ENCODE peak calls at places on chromosomes 6 and 20, in seven cellular contexts. Q is neural progenitor cell, T is MM.1S, H is GM23338, A is GM23248, Z is HCT116, S is PC-3. W is an unnamed sample.
A peak's percentile ranks its signal among the peaks of the same experiment; 100 is the strongest.

GRCh38 chr20:41786158-41786557 is 168.0 kb upstream of the CHD6 start:
- DNase-seq in Q (no peak), T (peak; percentile 39), H (no peak), A (peak; percentile 34), Z (no peak), S (peak; percentile 63), W (no peak)

GRCh38 chr6:16697437-16698162 is 63.7 kb downstream of the ATXN1 start:
- DNase-seq in Q (no peak), T (no peak), H (no peak), A (no peak), Z (no peak), S (no peak), W (no peak)

GRCh38 chr6:56143796-56144195 is 103.6 kb downstream of the COL21A1 start:
- DNase-seq in Q (no peak), T (no peak), H (no peak), A (peak; percentile 30), Z (no peak), S (peak; percentile 44), W (no peak)

GRCh38 chr6:12950879-12951814 is 234.6 kb downstream of the PHACTR1 start:
- DNase-seq in Q (no peak), T (no peak), H (no peak), A (no peak), Z (no peak), S (no peak), W (peak; percentile 19)

GRCh38 chr6:39362487-39362865 is 40.0 kb upstream of the KCNK16 start:
- DNase-seq in Q (peak; percentile 73), T (peak; percentile 11), H (peak; percentile 48), A (peak; percentile 70), Z (no peak), S (peak; percentile 11), W (no peak)

GRCh38 chr6:162964703-162965140 is 236.9 kb downstream of the PACRG start:
- DNase-seq in Q (no peak), T (no peak), H (no peak), A (peak; percentile 96), Z (peak; percentile 76), S (peak; percentile 76), W (peak; percentile 62)

GRCh38 chr6:118485601-118486550 is 62.2 kb upstream of the PLN start:
- DNase-seq in Q (no peak), T (peak; percentile 53), H (no peak), A (peak; percentile 12), Z (no peak), S (no peak), W (no peak)

GRCh38 chr6:13664703-13665352 is 46.8 kb downstream of the RANBP9 start:
- DNase-seq in Q (no peak), T (no peak), H (no peak), A (peak; percentile 59), Z (no peak), S (no peak), W (no peak)

GRCh38 chr6:158962371-158962770 is 37.6 kb downstream of the RSPH3 start:
- DNase-seq in Q (no peak), T (no peak), H (no peak), A (peak; percentile 25), Z (no peak), S (no peak), W (no peak)

GRCh38 chr6:29553268-29554057 is 6.1 kb downstream of the UBD start:
- DNase-seq in Q (peak; percentile 92), T (no peak), H (peak; percentile 90), A (peak; percentile 87), Z (no peak), S (no peak), W (peak; percentile 88)

GRCh38 chr6:84645000-84645399 is 119.4 kb downstream of the TBX18 start:
- DNase-seq in Q (no peak), T (no peak), H (no peak), A (peak; percentile 80), Z (no peak), S (peak; percentile 82), W (no peak)

GRCh38 chr6:10250655-10251220 is 164.1 kb downstream of the TFAP2A start:
- DNase-seq in Q (no peak), T (no peak), H (no peak), A (no peak), Z (no peak), S (no peak), W (no peak)

GRCh38 chr6:149857541-149857940 is 6.6 kb downstream of the LRP11 start:
- DNase-seq in Q (no peak), T (no peak), H (no peak), A (no peak), Z (no peak), S (peak; percentile 39), W (no peak)

GRCh38 chr20:9146649-9147048 is 77.8 kb downstream of the PLCB4 start:
- DNase-seq in Q (no peak), T (no peak), H (no peak), A (no peak), Z (no peak), S (no peak), W (no peak)

GRCh38 chr6:83708546-83708969 is 343 bp downstream of the SNAP91 start:
- DNase-seq in Q (peak; percentile 73), T (no peak), H (peak; percentile 60), A (peak; percentile 38), Z (no peak), S (no peak), W (peak; percentile 21)

GRCh38 chr20:51042657-51043247 is 19.8 kb upstream of the KCNG1 start:
- DNase-seq in Q (peak; percentile 53), T (no peak), H (peak; percentile 73), A (no peak), Z (peak; percentile 22), S (peak; percentile 35), W (no peak)

GRCh38 chr6:165854061-165854862 is 191.2 kb upstream of the PDE10A start:
- DNase-seq in Q (peak; percentile 42), T (no peak), H (peak; percentile 69), A (no peak), Z (no peak), S (no peak), W (no peak)
- TF ChIP-seq EZH2 in Q (peak; percentile 74), T (no peak), H (peak; percentile 44), A (no peak), Z (no peak), S (no peak), W (peak; percentile 82)

GRCh38 chr6:40586800-40587201 is 363 bp downstream of the LRFN2 start:
- DNase-seq in Q (peak; percentile 10), T (no peak), H (no peak), A (peak; percentile 34), Z (no peak), S (no peak), W (no peak)
- TF ChIP-seq EZH2phosphoT487 in Q (no peak), T (no peak), H (no peak), A (no peak), Z (no peak), S (no peak), W (no peak)

DNA sequence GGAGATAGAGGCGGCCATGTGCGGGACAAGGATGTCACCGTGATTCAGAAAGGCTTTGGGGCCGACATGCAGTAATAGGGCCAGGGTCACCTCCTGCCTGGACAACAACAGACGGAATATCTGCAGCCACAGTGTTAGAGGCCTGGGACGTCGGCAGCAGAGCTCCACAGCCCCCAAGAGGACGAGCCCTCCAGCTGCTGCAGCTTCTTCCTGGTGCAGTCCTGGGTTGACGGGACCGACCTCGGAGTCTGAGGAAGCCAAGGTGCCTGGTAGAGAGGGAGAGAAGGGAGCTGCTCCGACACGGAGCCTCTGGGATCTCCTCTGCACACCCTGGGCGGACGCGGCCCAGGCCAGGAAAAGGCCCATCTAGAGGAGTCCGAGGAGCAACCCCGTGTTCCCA is 23.2 kb upstream of the CHRNA4 start:
- DNase-seq in Q (no peak), T (no peak), H (no peak), A (no peak), Z (no peak), S (no peak), W (no peak)
- TF ChIP-seq EZH2 in Q (no peak), T (no peak), H (no peak), A (no peak), Z (no peak), S (no peak), W (no peak)

GRCh38 chr6:87336367-87336766 is 7.3 kb upstream of the GJB7 start:
- DNase-seq in Q (peak; percentile 18), T (no peak), H (peak; percentile 34), A (no peak), Z (no peak), S (no peak), W (no peak)

GRCh38 chr6:87333033-87333432 is 4.0 kb upstream of the GJB7 start:
- DNase-seq in Q (no peak), T (no peak), H (peak; percentile 17), A (no peak), Z (no peak), S (no peak), W (no peak)

GRCh38 chr6:87334683-87335082 is 5.6 kb upstream of the GJB7 start:
- DNase-seq in Q (no peak), T (no peak), H (no peak), A (peak; percentile 72), Z (no peak), S (no peak), W (no peak)

GRCh38 chr6:87330961-87331360 is 1.9 kb upstream of the GJB7 start:
- DNase-seq in Q (no peak), T (no peak), H (no peak), A (no peak), Z (no peak), S (no peak), W (no peak)

DNA sequence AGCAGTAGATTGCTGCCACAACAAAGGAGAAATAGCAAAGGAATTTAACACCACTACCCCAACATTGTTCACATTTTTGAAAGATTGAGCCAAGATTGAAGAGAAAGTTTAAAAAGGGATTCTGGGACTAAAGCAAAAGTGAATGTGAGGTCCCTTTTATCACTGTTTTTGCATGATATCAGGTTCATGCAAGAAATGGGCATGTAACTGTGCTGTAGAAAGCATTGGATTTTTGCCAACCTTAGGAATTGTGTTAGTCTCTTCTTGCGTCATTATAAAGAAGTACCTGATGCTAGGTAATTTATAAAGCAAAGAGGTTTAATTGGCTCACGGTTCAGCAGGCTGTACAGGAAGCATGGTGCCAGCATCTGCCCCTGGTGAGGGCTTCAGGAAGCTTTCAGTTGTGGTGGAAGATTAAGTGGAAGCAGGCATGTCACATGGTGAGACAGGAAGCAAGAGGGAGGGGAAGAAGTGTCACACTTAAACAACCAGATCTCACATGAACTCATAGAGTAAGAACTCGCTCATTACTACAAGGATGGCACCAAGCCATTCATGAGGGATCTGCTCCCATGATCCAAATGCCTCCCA is 4.6 kb upstream of the GJB7 start:
- DNase-seq in Q (no peak), T (no peak), H (no peak), A (peak; percentile 72), Z (no peak), S (no peak), W (no peak)
- TF ChIP-seq EZH2phosphoT487 in Q (no peak), T (no peak), H (no peak), A (no peak), Z (no peak), S (no peak), W (no peak)

DNA sequence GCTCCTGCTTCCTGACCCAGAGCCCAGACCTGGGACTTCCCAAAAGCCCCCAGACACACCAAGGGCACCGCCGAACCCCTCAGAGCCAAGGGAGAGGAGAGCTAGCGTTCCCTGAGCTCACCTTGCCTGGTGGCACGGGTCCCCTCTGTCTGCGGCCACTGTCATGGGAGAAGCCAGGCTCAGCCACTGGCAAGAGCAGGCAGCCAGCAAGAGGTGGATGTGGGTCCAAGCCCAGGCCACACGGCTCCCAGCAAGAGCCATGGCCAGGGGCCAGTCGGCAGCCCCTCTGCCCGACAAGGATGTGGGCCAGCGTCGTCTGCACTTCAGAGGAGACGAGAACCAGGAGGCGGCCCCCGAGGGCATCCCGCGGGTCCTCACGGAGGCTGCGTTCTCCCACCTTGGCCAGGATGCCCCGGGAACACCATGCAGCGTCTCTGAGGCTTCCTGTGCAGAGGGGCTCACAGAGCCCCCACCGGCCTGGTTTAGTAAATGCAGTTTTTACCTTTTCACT is 2.2 kb upstream of the PPDPF start:
- DNase-seq in Q (peak; percentile 1), T (no peak), H (no peak), A (no peak), Z (no peak), S (no peak), W (no peak)
- TF ChIP-seq EZH2 in Q (no peak), T (no peak), H (no peak), A (no peak), Z (no peak), S (no peak), W (no peak)

W was measured in hepatocyte.